ENCODE peak calls at places on chromosomes 16 and 17, in seven cellular contexts. O is psoas muscle, Z is GM12865, N is mammary epithelial cell, U is fibroblast of villous mesenchyme, D is esophagus squamous epithelium, L is prostate gland. V is an unnamed sample.
A peak's percentile ranks its signal among the peaks of the same experiment; 100 is the strongest.

GRCh38 chr16:86604436-86605220 is 26.3 kb downstream of the FOXL1 start:
- DNase-seq in Z (peak; percentile 33), D (no peak), L (no peak), N (no peak), O (no peak), U (no peak), V (peak; percentile 8)

GRCh38 chr16:79891458-79891857 is 290.9 kb upstream of the MAF start:
- DNase-seq in Z (no peak), O (no peak), D (no peak), U (no peak), L (no peak), N (no peak), V (no peak)

GRCh38 chr17:6072157-6072556 is 2.0 kb downstream of the WSCD1 start:
- DNase-seq in N (peak; percentile 19), O (no peak), D (no peak), U (no peak), L (no peak), Z (no peak), V (no peak)

GRCh38 chr17:50839591-50840310 is 4.4 kb downstream of the WFIKKN2 start:
- DNase-seq in U (no peak), D (no peak), O (no peak), L (no peak), Z (no peak), N (no peak), V (no peak)

GRCh38 chr17:63555475-63556156 is 5.3 kb downstream of the DCAF7 start:
- DNase-seq in U (no peak), Z (no peak), N (no peak), O (no peak), D (no peak), L (no peak), V (no peak)

GRCh38 chr17:74078363-74078762 is 125.1 kb upstream of the RPL38 start:
- DNase-seq in D (no peak), O (no peak), U (no peak), Z (no peak), L (no peak), N (no peak), V (no peak)

GRCh38 chr17:75518201-75518600 is 1.9 kb downstream of the TSEN54 start:
- DNase-seq in O (no peak), U (no peak), L (no peak), Z (peak; percentile 67), D (no peak), N (no peak), V (peak; percentile 44)

GRCh38 chr16:50103764-50104163 is 38.0 kb downstream of the HEATR3 start:
- DNase-seq in D (no peak), L (no peak), O (no peak), Z (no peak), U (peak; percentile 87), N (no peak), V (no peak)

GRCh38 chr16:21260870-21261791 is 17.0 kb downstream of the CRYM start:
- DNase-seq in Z (no peak), U (peak; percentile 36), L (no peak), D (no peak), N (peak; percentile 80), O (no peak), V (no peak)

GRCh38 chr17:49210158-49211029 is at the start of the genes ABI3 and GNGT2:
- DNase-seq in U (peak; percentile 53), L (no peak), O (peak; percentile 58), D (no peak), N (no peak), Z (peak; percentile 95), V (peak; percentile 83)

GRCh38 chr16:70715113-70715711 is 29.4 kb upstream of the MTSS2 start:
- DNase-seq in O (peak; percentile 99), D (no peak), L (peak; percentile 84), N (peak; percentile 99), Z (no peak), U (peak; percentile 94), V (peak; percentile 7)

GRCh38 chr17:41666336-41666680 is 22.4 kb upstream of the EIF1 start:
- DNase-seq in L (no peak), D (no peak), O (peak; percentile 56), Z (peak; percentile 91), U (peak; percentile 55), N (peak; percentile 59), V (peak; percentile 38)

GRCh38 chr16:69274699-69275235 is 36.4 kb upstream of the VPS4A start:
- DNase-seq in D (no peak), U (no peak), O (no peak), Z (no peak), N (no peak), L (no peak), V (no peak)

GRCh38 chr16:68444058-68444657 is 4.2 kb downstream of the SMPD3 start:
- DNase-seq in N (peak; percentile 20), O (no peak), Z (peak; percentile 16), L (no peak), D (no peak), U (peak; percentile 53), V (no peak)

DNA sequence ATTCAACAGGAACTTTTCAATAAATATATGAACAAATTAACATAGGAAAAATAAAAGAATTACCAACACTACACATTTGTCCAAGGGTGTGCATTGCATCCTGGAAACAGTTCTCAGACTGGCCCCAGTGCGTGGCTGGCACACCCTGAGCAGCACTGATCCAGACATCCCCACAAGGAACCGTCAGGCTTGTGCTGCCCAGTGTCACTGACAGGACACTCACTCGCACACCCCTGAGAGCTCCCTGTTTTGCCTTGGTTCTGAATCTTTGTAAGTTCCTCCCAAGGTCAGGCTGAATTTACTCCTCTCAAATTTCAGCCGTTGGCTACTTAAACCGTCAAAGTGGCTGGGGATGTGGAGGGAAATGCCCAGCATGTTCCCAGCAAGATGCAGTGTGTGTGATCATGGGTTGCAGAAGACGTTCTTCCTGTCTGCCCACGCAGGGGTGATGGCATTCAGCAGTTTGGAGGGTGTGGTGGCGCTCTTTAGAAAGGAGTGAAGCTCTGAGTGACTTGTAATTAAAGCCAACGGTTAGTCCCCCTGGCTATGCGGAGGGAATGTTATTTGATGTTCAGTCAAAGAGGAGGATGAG is 1.7 kb downstream of the MT2A start:
- DNase-seq in Z (peak; percentile 62), D (no peak), O (peak; percentile 81), U (peak; percentile 93), N (peak; percentile 96), L (peak; percentile 49), V (no peak)
- H3K4me3 ChIP-seq in Z (peak overlapping the region; percentile 69), D (peak overlapping the region; percentile 66), O (peak overlapping the region; percentile 89), U (peak overlapping the region; percentile 60), N (peak overlapping the region; percentile 37), L (peak overlapping the region; percentile 33), V (peak overlapping the region; percentile 58)

DNA sequence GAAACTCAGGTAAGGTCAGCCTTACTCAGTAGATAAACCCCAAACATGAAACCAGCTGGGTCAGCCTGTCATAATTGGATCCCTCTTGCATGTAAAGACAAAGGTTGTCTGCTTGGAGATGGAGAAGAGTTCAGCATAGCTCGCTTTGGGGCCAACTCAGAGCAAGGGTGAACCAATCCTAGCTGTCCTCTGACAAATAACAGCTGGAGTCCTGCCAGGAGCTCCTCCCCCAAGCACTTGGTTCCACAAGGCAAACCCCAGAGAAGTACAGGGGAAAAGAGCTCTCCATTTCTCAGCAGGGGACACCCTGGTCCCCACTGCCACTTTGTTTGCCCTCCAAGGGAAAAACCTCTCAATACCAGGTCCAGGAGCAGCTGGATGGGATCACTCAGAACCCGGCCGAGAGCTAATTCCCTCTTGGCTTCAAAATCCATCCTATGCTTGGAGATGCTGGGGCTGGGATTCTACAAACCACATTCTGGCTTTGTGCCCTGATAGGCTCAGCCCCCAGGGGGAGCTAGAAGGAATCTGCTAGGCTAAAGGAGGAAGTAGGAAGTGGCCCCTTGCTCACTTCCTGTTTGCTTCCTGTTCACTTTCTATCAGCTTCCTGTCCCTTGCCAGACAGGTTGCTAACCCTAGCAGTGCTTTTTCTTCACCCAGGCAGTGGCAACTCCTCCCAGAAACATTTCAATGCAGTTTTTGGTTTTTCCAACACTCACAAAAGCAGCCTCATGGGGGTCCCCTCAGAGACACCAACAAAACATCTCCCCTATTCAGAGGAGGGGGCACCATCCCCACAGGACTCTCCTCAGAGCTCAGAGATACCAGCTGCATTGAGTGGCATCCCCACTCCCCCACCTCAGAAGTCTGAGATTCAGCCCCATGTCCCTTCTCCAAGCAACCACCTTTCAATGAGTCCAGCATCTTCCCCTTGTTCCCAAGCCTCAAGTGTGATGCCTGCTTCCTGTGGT is 30.7 kb downstream of the CDRT4 start:
- DNase-seq in Z (peak; percentile 2), L (no peak), N (no peak), O (peak; percentile 86), U (peak; percentile 52), D (no peak), V (peak; percentile 10)
- TF ChIP-seq CTCF in Z (no peak), L (no peak), N (no peak), O (no peak), U (peak; percentile 33), D (no peak), V (peak; percentile 43)

GRCh38 chr17:45171338-45172231 is 9.9 kb downstream of the HEXIM2 start:
- DNase-seq in O (peak; percentile 76), Z (no peak), D (no peak), U (no peak), L (peak; percentile 48), N (peak; percentile 84), V (no peak)

GRCh38 chr17:45172232-45172540 is 10.5 kb downstream of the HEXIM2 start:
- DNase-seq in Z (no peak), N (no peak), L (no peak), U (no peak), O (no peak), D (no peak), V (no peak)

GRCh38 chr17:45172541-45173286 is 11.0 kb downstream of the HEXIM2 start:
- DNase-seq in D (no peak), O (peak; percentile 88), N (peak; percentile 96), Z (peak; percentile 57), L (peak; percentile 54), U (peak; percentile 54), V (no peak)

GRCh38 chr17:45177563-45177962 is 15.9 kb downstream of the HEXIM2 start:
- DNase-seq in N (no peak), U (no peak), L (no peak), Z (no peak), O (no peak), D (no peak), V (no peak)

DNA sequence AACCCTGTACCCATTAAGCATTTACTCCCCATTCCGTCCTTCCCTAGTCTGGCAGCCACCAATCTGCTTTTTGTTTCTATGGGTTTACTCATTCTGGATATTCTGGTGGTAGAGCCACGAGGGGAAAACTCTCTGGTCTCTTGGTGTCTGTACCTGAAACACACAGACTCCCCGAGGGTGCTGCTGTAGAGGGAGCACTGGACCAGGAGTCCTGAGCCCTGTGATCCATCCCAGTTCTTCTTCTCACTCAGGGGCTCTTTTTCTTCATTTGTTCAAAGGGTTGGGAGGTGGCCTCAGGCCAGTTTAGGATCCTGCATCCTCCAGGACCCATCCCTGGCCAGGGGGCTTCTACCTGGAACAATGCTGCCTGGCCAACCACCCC is 14.1 kb downstream of the HEXIM2 start:
- DNase-seq in Z (no peak), L (no peak), N (no peak), O (no peak), D (no peak), U (no peak), V (no peak)
- H3K4me3 ChIP-seq in Z (no peak overlapping the region), L (no peak overlapping the region), N (no peak overlapping the region), O (no peak overlapping the region), D (no peak overlapping the region), U (no peak overlapping the region), V (no peak overlapping the region)

GRCh38 chr17:37609170-37610040 is at the start of gene SYNRG:
- DNase-seq in N (peak; percentile 95), Z (peak; percentile 98), D (peak; percentile 84), L (peak; percentile 94), O (peak; percentile 97), U (peak; percentile 96), V (peak; percentile 82)
- TF ChIP-seq CTCF in N (peak; percentile 34), Z (peak; percentile 29), D (peak; percentile 50), L (peak; percentile 55), O (peak; percentile 22), U (peak; percentile 34), V (peak; percentile 33)

V was measured in GM12864.